ENCODE peak calls at places on chromosomes 3 and 15, in nine cellular contexts. One of them, this sample, is unnamed.

GRCh38 chr3:43755511-43756200 is 64.9 kb downstream of the ABHD5 start:
- DNase-seq in Panc1: no peak
- DNase-seq in HepG2: no peak
- DNase-seq in A549: no peak
- DNase-seq in GM23338: peak; percentile 15
- DNase-seq in K562: no peak
- DNase-seq in HCT116: no peak
- DNase-seq in HL-60: no peak
- DNase-seq in GM12878: no peak
- DNase-seq in this sample: no peak

GRCh38 chr15:32861741-32862140 is 143.9 kb downstream of the GREM1 start:
- DNase-seq in Panc1: no peak
- DNase-seq in HepG2: no peak
- DNase-seq in A549: no peak
- DNase-seq in GM23338: peak; percentile 50
- DNase-seq in K562: no peak
- DNase-seq in HCT116: no peak
- DNase-seq in HL-60: no peak
- DNase-seq in GM12878: no peak
- DNase-seq in this sample: peak; percentile 13

GRCh38 chr15:77554306-77555080 is 78.2 kb downstream of the LINGO1 start:
- DNase-seq in Panc1: no peak
- DNase-seq in HepG2: no peak
- DNase-seq in A549: no peak
- DNase-seq in GM23338: no peak
- DNase-seq in K562: no peak
- DNase-seq in HCT116: no peak
- DNase-seq in HL-60: no peak
- DNase-seq in GM12878: no peak
- DNase-seq in this sample: peak; percentile 70

GRCh38 chr3:88142094-88142624 is 7.6 kb upstream of the C3orf38 start:
- DNase-seq in Panc1: no peak
- DNase-seq in HepG2: no peak
- DNase-seq in A549: no peak
- DNase-seq in GM23338: no peak
- DNase-seq in K562: no peak
- DNase-seq in HCT116: no peak
- DNase-seq in HL-60: no peak
- DNase-seq in GM12878: no peak
- DNase-seq in this sample: no peak

GRCh38 chr3:133940536-133940935 is 44.9 kb upstream of the RAB6B start:
- DNase-seq in Panc1: no peak
- DNase-seq in HepG2: no peak
- DNase-seq in A549: no peak
- DNase-seq in GM23338: no peak
- DNase-seq in K562: no peak
- DNase-seq in HCT116: no peak
- DNase-seq in HL-60: no peak
- DNase-seq in GM12878: no peak
- DNase-seq in this sample: no peak

GRCh38 chr3:145719118-145719517 is 441.9 kb downstream of the PLOD2 start:
- DNase-seq in Panc1: no peak
- DNase-seq in HepG2: no peak
- DNase-seq in A549: no peak
- DNase-seq in GM23338: peak; percentile 43
- DNase-seq in K562: no peak
- DNase-seq in HCT116: no peak
- DNase-seq in HL-60: no peak
- DNase-seq in GM12878: no peak
- DNase-seq in this sample: no peak

GRCh38 chr3:64213224-64213893 is 11.9 kb downstream of the PRICKLE2 start:
- DNase-seq in Panc1: no peak
- DNase-seq in HepG2: no peak
- DNase-seq in A549: no peak
- DNase-seq in GM23338: no peak
- DNase-seq in K562: no peak
- DNase-seq in HCT116: no peak
- DNase-seq in HL-60: no peak
- DNase-seq in GM12878: no peak
- DNase-seq in this sample: no peak

GRCh38 chr3:172659246-172660002 is 51.4 kb downstream of the NCEH1 start:
- DNase-seq in Panc1: peak; percentile 75
- DNase-seq in HepG2: no peak
- DNase-seq in A549: no peak
- DNase-seq in GM23338: no peak
- DNase-seq in K562: no peak
- DNase-seq in HCT116: peak; percentile 54
- DNase-seq in HL-60: no peak
- DNase-seq in GM12878: no peak
- DNase-seq in this sample: no peak

GRCh38 chr3:100992086-100993033 is 861 bp downstream of the ABI3BP start:
- DNase-seq in Panc1: no peak
- DNase-seq in HepG2: no peak
- DNase-seq in A549: no peak
- DNase-seq in GM23338: no peak
- DNase-seq in K562: no peak
- DNase-seq in HCT116: no peak
- DNase-seq in HL-60: no peak
- DNase-seq in GM12878: no peak
- DNase-seq in this sample: no peak

GRCh38 chr3:104885214-104885814 is 481.4 kb upstream of the ALCAM start:
- DNase-seq in Panc1: no peak
- DNase-seq in HepG2: no peak
- DNase-seq in A549: no peak
- DNase-seq in GM23338: no peak
- DNase-seq in K562: no peak
- DNase-seq in HCT116: no peak
- DNase-seq in HL-60: no peak
- DNase-seq in GM12878: no peak
- DNase-seq in this sample: no peak

GRCh38 chr3:137148406-137148805 is 190.6 kb downstream of the IL20RB start:
- DNase-seq in Panc1: no peak
- DNase-seq in HepG2: no peak
- DNase-seq in A549: no peak
- DNase-seq in GM23338: no peak
- DNase-seq in K562: no peak
- DNase-seq in HCT116: no peak
- DNase-seq in HL-60: no peak
- DNase-seq in GM12878: no peak
- DNase-seq in this sample: no peak

GRCh38 chr3:99877180-99877579 is 59.5 kb downstream of the CMSS1 start:
- DNase-seq in Panc1: no peak
- DNase-seq in HepG2: no peak
- DNase-seq in A549: no peak
- DNase-seq in GM23338: no peak
- DNase-seq in K562: no peak
- DNase-seq in HCT116: no peak
- DNase-seq in HL-60: no peak
- DNase-seq in GM12878: no peak
- DNase-seq in this sample: no peak

GRCh38 chr3:160739079-160739478 is 17.0 kb upstream of the PPM1L start:
- DNase-seq in Panc1: no peak
- DNase-seq in HepG2: no peak
- DNase-seq in A549: no peak
- DNase-seq in GM23338: no peak
- DNase-seq in K562: no peak
- DNase-seq in HCT116: no peak
- DNase-seq in HL-60: no peak
- DNase-seq in GM12878: no peak
- DNase-seq in this sample: no peak

GRCh38 chr3:4995500-4996053 is 16.3 kb downstream of the BHLHE40 start:
- DNase-seq in Panc1: no peak
- DNase-seq in HepG2: no peak
- DNase-seq in A549: no peak
- DNase-seq in GM23338: no peak
- DNase-seq in K562: no peak
- DNase-seq in HCT116: peak; percentile 86
- DNase-seq in HL-60: no peak
- DNase-seq in GM12878: no peak
- DNase-seq in this sample: no peak

GRCh38 chr3:49006591-49007067 is 562 bp upstream of the WDR6 start:
- DNase-seq in Panc1: no peak
- DNase-seq in HepG2: no peak
- DNase-seq in A549: no peak
- DNase-seq in GM23338: peak; percentile 21
- DNase-seq in K562: no peak
- DNase-seq in HCT116: no peak
- DNase-seq in HL-60: no peak
- DNase-seq in GM12878: no peak
- DNase-seq in this sample: peak; percentile 49

GRCh38 chr3:3023106-3023505 is 87.1 kb downstream of the IL5RA start:
- DNase-seq in Panc1: no peak
- DNase-seq in HepG2: no peak
- DNase-seq in A549: no peak
- DNase-seq in GM23338: no peak
- DNase-seq in K562: no peak
- DNase-seq in HCT116: no peak
- DNase-seq in HL-60: no peak
- DNase-seq in GM12878: no peak
- DNase-seq in this sample: no peak

GRCh38 chr3:121736112-121736511 is 13.4 kb downstream of the GOLGB1 start:
- DNase-seq in Panc1: no peak
- DNase-seq in HepG2: no peak
- DNase-seq in A549: no peak
- DNase-seq in GM23338: no peak
- DNase-seq in K562: no peak
- DNase-seq in HCT116: no peak
- DNase-seq in HL-60: no peak
- DNase-seq in GM12878: no peak
- DNase-seq in this sample: no peak

GRCh38 chr15:99409097-99409473 is 156.7 kb upstream of the MEF2A start:
- DNase-seq in Panc1: peak; percentile 13
- DNase-seq in HepG2: peak; percentile 66
- DNase-seq in A549: peak; percentile 76
- DNase-seq in GM23338: peak; percentile 68
- DNase-seq in K562: no peak
- DNase-seq in HCT116: peak; percentile 38
- DNase-seq in HL-60: no peak
- DNase-seq in GM12878: no peak
- DNase-seq in this sample: peak; percentile 70

GRCh38 chr15:32683906-32684584 is 33.8 kb upstream of the GREM1 start:
- DNase-seq in Panc1: no peak
- DNase-seq in HepG2: no peak
- DNase-seq in A549: no peak
- DNase-seq in GM23338: no peak
- DNase-seq in K562: no peak
- DNase-seq in HCT116: no peak
- DNase-seq in HL-60: peak; percentile 38
- DNase-seq in GM12878: no peak
- DNase-seq in this sample: no peak

DNA sequence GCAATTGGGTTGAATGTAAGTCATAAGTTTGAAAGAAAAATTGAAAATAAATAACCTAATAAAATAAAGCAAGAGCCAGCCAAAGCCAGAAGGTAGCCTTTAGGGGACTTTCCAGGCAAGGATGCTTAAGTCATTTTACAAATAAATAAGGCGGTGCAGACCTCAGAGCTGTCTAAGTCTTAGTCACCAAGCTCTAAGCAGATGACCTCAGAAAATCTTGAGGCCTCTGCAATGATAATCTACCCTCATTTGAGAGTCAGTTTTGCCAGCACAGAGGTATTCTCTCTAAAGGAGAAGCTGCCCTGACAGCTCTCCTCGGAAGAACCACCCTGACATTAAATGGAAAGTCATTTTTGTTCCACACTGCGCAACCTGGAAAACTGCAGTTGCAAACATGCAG is 113.9 kb downstream of the OXNAD1 start:
- DNase-seq in Panc1: no peak
- DNase-seq in HepG2: no peak
- DNase-seq in A549: no peak
- DNase-seq in GM23338: no peak
- DNase-seq in K562: no peak
- DNase-seq in HCT116: no peak
- DNase-seq in HL-60: no peak
- DNase-seq in GM12878: no peak
- DNase-seq in this sample: no peak
- TF ChIP-seq REST in Panc1: no peak
- TF ChIP-seq REST in HepG2: no peak
- TF ChIP-seq REST in A549: no peak
- TF ChIP-seq REST in GM23338: no peak
- TF ChIP-seq REST in K562: no peak
- TF ChIP-seq REST in HCT116: no peak
- TF ChIP-seq REST in HL-60: no peak
- TF ChIP-seq REST in GM12878: no peak
- TF ChIP-seq REST in this sample: no peak

GRCh38 chr3:124207873-124208473 is 216.0 kb upstream of the ROPN1 start:
- DNase-seq in Panc1: no peak
- DNase-seq in HepG2: no peak
- DNase-seq in A549: no peak
- DNase-seq in GM23338: no peak
- DNase-seq in K562: no peak
- DNase-seq in HCT116: no peak
- DNase-seq in HL-60: no peak
- DNase-seq in GM12878: peak; percentile 91
- DNase-seq in this sample: no peak
- TF ChIP-seq REST in Panc1: no peak
- TF ChIP-seq REST in HepG2: no peak
- TF ChIP-seq REST in A549: no peak
- TF ChIP-seq REST in GM23338: no peak
- TF ChIP-seq REST in K562: no peak
- TF ChIP-seq REST in HCT116: no peak
- TF ChIP-seq REST in HL-60: no peak
- TF ChIP-seq REST in GM12878: no peak
- TF ChIP-seq REST in this sample: no peak

GRCh38 chr3:6180171-6180570 is 680.7 kb upstream of the GRM7 start:
- DNase-seq in Panc1: no peak
- DNase-seq in HepG2: no peak
- DNase-seq in A549: no peak
- DNase-seq in GM23338: no peak
- DNase-seq in K562: no peak
- DNase-seq in HCT116: no peak
- DNase-seq in HL-60: no peak
- DNase-seq in GM12878: no peak
- DNase-seq in this sample: no peak

GRCh38 chr3:6177417-6177816 is 683.5 kb upstream of the GRM7 start:
- DNase-seq in Panc1: no peak
- DNase-seq in HepG2: no peak
- DNase-seq in A549: no peak
- DNase-seq in GM23338: no peak
- DNase-seq in K562: no peak
- DNase-seq in HCT116: no peak
- DNase-seq in HL-60: no peak
- DNase-seq in GM12878: no peak
- DNase-seq in this sample: no peak

GRCh38 chr3:6182909-6183308 is 678.0 kb upstream of the GRM7 start:
- DNase-seq in Panc1: no peak
- DNase-seq in HepG2: no peak
- DNase-seq in A549: no peak
- DNase-seq in GM23338: no peak
- DNase-seq in K562: no peak
- DNase-seq in HCT116: no peak
- DNase-seq in HL-60: no peak
- DNase-seq in GM12878: no peak
- DNase-seq in this sample: no peak

GRCh38 chr3:6179761-6180160 is 681.2 kb upstream of the GRM7 start:
- DNase-seq in Panc1: no peak
- DNase-seq in HepG2: no peak
- DNase-seq in A549: no peak
- DNase-seq in GM23338: no peak
- DNase-seq in K562: no peak
- DNase-seq in HCT116: no peak
- DNase-seq in HL-60: no peak
- DNase-seq in GM12878: no peak
- DNase-seq in this sample: no peak
- TF ChIP-seq REST in Panc1: no peak
- TF ChIP-seq REST in HepG2: no peak
- TF ChIP-seq REST in A549: no peak
- TF ChIP-seq REST in GM23338: no peak
- TF ChIP-seq REST in K562: no peak
- TF ChIP-seq REST in HCT116: no peak
- TF ChIP-seq REST in HL-60: no peak
- TF ChIP-seq REST in GM12878: no peak
- TF ChIP-seq REST in this sample: no peak

GRCh38 chr15:98000249-98001203 is 40.0 kb downstream of the ARRDC4 start:
- DNase-seq in Panc1: no peak
- DNase-seq in HepG2: no peak
- DNase-seq in A549: no peak
- DNase-seq in GM23338: no peak
- DNase-seq in K562: no peak
- DNase-seq in HCT116: no peak
- DNase-seq in HL-60: no peak
- DNase-seq in GM12878: no peak
- DNase-seq in this sample: no peak
- TF ChIP-seq REST in Panc1: no peak
- TF ChIP-seq REST in HepG2: no peak
- TF ChIP-seq REST in A549: no peak
- TF ChIP-seq REST in GM23338: no peak
- TF ChIP-seq REST in K562: no peak
- TF ChIP-seq REST in HCT116: no peak
- TF ChIP-seq REST in HL-60: no peak
- TF ChIP-seq REST in GM12878: no peak
- TF ChIP-seq REST in this sample: no peak

This sample was measured in SK-N-SH.